ENCODE peak calls at places on chromosomes 6 and 20, in six cellular contexts. C is GM12891, I is K562, O is H1, S is GM12878, K is HepG2. D is an unnamed sample.
A peak's percentile ranks its signal among the peaks of the same experiment; 100 is the strongest.

GRCh38 chr20:63457737-63458136 is 14.7 kb downstream of the KCNQ2 start:
- DNase-seq in C (no peak), I (no peak), O (no peak), S (no peak), K (no peak), D (no peak)

GRCh38 chr6:16669227-16669626 is 92.0 kb downstream of the ATXN1 start:
- DNase-seq in C (no peak), I (no peak), O (no peak), S (no peak), K (peak; percentile 33), D (no peak)

GRCh38 chr6:167141667-167142432 is 15.9 kb downstream of the GPR31 start:
- DNase-seq in C (peak; percentile 56), I (peak; percentile 60), O (no peak), S (no peak), K (peak; percentile 58), D (peak; percentile 65)

GRCh38 chr6:144725731-144726522 is 440.8 kb downstream of the UTRN start:
- DNase-seq in C (no peak), I (no peak), O (no peak), S (no peak), K (no peak), D (no peak)

GRCh38 chr6:85464722-85465150 is 14.9 kb downstream of the NT5E start:
- DNase-seq in C (no peak), I (no peak), O (no peak), S (no peak), K (no peak), D (no peak)

GRCh38 chr20:51635680-51636079 is 93.2 kb upstream of the NFATC2 start:
- DNase-seq in C (no peak), I (no peak), O (no peak), S (no peak), K (no peak), D (no peak)

GRCh38 chr20:58994390-58995159 is 12.5 kb downstream of the CTSZ start:
- DNase-seq in C (no peak), I (no peak), O (no peak), S (no peak), K (no peak), D (no peak)

GRCh38 chr20:10447028-10447427 is 11.9 kb downstream of the SLX4IP start:
- DNase-seq in C (peak; percentile 45), I (peak; percentile 25), O (no peak), S (peak; percentile 92), K (peak; percentile 32), D (peak; percentile 38)

GRCh38 chr20:38063911-38064310 is 30.4 kb downstream of the RPRD1B start:
- DNase-seq in C (peak; percentile 25), I (no peak), O (no peak), S (no peak), K (no peak), D (peak; percentile 24)

GRCh38 chr6:71419217-71419953 is 130.8 kb downstream of the OGFRL1 start:
- DNase-seq in C (no peak), I (no peak), O (no peak), S (no peak), K (no peak), D (no peak)

GRCh38 chr20:33433465-33433864 is 10.1 kb downstream of the SNTA1 start:
- DNase-seq in C (no peak), I (no peak), O (no peak), S (no peak), K (no peak), D (no peak)

GRCh38 chr6:132932566-132932965 is 118.2 kb downstream of the RPS12 start:
- DNase-seq in C (no peak), I (no peak), O (no peak), S (no peak), K (no peak), D (no peak)

GRCh38 chr6:132934496-132934895 is 120.1 kb downstream of the RPS12 start:
- DNase-seq in C (no peak), I (no peak), O (no peak), S (no peak), K (no peak), D (no peak)

GRCh38 chr6:132931313-132931712 is 116.9 kb downstream of the RPS12 start:
- DNase-seq in C (no peak), I (no peak), O (no peak), S (no peak), K (no peak), D (no peak)

GRCh38 chr6:132933085-132933484 is 118.7 kb downstream of the RPS12 start:
- DNase-seq in C (no peak), I (no peak), O (no peak), S (no peak), K (no peak), D (no peak)

GRCh38 chr6:132931937-132932336 is 117.6 kb downstream of the RPS12 start:
- DNase-seq in C (no peak), I (no peak), O (no peak), S (no peak), K (no peak), D (no peak)
- TF ChIP-seq TAF1 in C (no peak), I (no peak), O (no peak), S (no peak), K (no peak), D (no peak)

GRCh38 chr6:54431466-54431865 is 123.2 kb downstream of the TINAG start:
- DNase-seq in C (no peak), I (no peak), O (no peak), S (no peak), K (no peak), D (no peak)
- TF ChIP-seq POLR2AphosphoS5 in C (no peak), I (no peak), O (no peak), S (no peak), K (no peak), D (no peak)

GRCh38 chr20:31972481-31973386 is 4.8 kb downstream of the XKR7 start:
- DNase-seq in C (no peak), I (no peak), O (no peak), S (no peak), K (no peak), D (no peak)

GRCh38 chr20:31966991-31967655 is 828 bp upstream of the XKR7 start:
- DNase-seq in C (no peak), I (no peak), O (no peak), S (no peak), K (no peak), D (no peak)

GRCh38 chr20:31967830-31968249 is at the start of gene XKR7:
- DNase-seq in C (peak; percentile 39), I (peak; percentile 37), O (no peak), S (no peak), K (no peak), D (no peak)

GRCh38 chr20:31962741-31963140 is 5.2 kb upstream of the XKR7 start:
- DNase-seq in C (no peak), I (no peak), O (no peak), S (no peak), K (no peak), D (no peak)

GRCh38 chr20:31968299-31969126 is 562 bp downstream of the XKR7 start:
- DNase-seq in C (peak; percentile 93), I (peak; percentile 91), O (peak; percentile 77), S (no peak), K (peak; percentile 64), D (peak; percentile 95)
- TF ChIP-seq POLR2A in C (no peak), I (no peak), O (peak; percentile 49), S (no peak), K (no peak), D (no peak)

GRCh38 chr6:135181333-135182119 is 418 bp downstream of the MYB start:
- DNase-seq in C (no peak), I (no peak), O (no peak), S (no peak), K (no peak), D (no peak)
- TF ChIP-seq TAF1 in C (no peak), I (peak; percentile 70), O (peak; percentile 2), S (no peak), K (no peak), D (no peak)

GRCh38 chr20:23106271-23106851 is 20.2 kb upstream of the CD93 start:
- DNase-seq in C (no peak), I (no peak), O (no peak), S (no peak), K (no peak), D (no peak)
- TF ChIP-seq POLR2AphosphoS5 in C (no peak), I (no peak), O (no peak), S (no peak), K (no peak), D (no peak)

GRCh38 chr6:33273129-33273923 is 1.5 kb downstream of the RPS18 start:
- DNase-seq in C (no peak), I (no peak), O (no peak), S (no peak), K (no peak), D (no peak)
- TF ChIP-seq POLR2A in C (no peak), I (peak; percentile 3), O (no peak), S (no peak), K (no peak), D (peak; percentile 55)

DNA sequence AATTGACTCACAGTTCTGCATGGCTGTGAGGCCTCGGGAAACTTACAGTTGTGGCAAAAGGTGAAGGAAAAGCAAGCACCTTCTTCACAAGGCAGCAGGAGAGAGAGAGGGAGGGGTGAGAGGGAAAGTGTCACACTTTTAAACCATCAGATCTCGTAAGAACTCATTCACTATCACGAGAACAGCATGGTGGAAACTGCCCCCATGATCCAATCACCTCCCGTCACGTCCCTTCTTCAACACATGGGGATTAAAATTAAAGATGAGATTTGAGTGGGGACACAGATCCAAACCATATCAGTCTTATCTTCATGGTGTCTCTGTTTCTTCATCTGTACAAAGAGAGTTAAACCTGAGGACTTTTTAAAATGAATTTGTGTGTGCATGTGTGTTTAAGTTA is 13.7 kb upstream of the BTN1A1 start:
- DNase-seq in C (no peak), I (no peak), O (no peak), S (no peak), K (no peak), D (no peak)
- TF ChIP-seq TAF1 in C (no peak), I (no peak), O (no peak), S (no peak), K (no peak), D (no peak)

DNA sequence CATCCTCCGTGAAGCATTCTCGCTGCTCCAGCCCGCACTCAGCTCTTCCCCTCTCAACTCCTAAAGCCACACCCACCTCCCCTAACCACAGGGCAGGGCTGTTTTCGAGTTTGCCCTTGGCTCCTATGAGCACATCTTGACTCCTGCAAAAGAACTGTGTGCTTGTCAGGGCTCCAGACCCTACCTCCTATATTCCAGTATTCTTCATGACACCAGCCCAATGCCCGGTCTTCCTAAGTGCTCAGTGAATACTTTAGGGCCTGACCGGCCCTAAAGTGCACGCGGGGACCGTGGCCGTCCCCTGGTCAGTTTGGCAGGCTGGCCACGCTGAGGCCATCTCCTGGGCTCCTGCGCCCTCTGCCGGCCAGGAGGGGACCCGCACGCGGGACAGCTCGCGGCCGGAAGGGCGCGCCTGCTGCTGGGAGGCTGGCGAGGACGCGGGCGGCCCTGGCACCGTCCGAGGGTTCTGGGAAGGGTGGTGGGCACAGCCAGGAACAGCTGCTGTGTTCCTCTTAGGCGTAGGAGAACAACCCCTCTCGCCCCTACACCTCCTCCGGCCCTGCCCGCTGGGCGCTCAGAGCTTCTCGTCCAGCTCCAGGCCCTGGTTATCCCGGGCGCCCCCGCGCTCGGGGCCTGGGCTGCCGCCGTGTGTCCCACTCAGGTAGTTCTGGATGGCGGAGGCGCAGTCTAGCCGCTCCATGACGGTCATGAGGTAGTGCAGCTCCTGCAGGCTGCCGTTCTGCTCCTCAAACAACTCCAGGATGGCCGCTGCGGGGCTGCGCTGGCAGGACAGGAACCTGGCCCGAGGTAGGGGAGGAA is 11.0 kb downstream of the UNC5CL start:
- DNase-seq in C (peak; percentile 85), I (peak; percentile 91), O (peak; percentile 60), S (peak; percentile 30), K (peak; percentile 47), D (peak; percentile 86)
- TF ChIP-seq POLR2AphosphoS5 in C (no peak), I (no peak), O (peak; percentile 22), S (no peak), K (no peak), D (no peak)

D was measured in GM12892.